ENCODE peak calls at places on chromosomes 2 and 18, in four cellular contexts. F is thoracic aorta, V is brain microvascular endothelial cell, Z is LNCaP clone FGC. R is an unnamed sample.

GRCh38 chr2:126368778-126369177 is 287.2 kb upstream of the GYPC start:
- DNase-seq in Z (no peak), V (no peak), F (no peak), R (no peak)

GRCh38 chr2:29295843-29296242 is 180.6 kb downstream of the CLIP4 start:
- DNase-seq in Z (no peak), F (no peak), V (no peak), R (no peak)

GRCh38 chr2:233381013-233381995 is 27.0 kb downstream of the DGKD start:
- DNase-seq in V (no peak), Z (peak), F (no peak), R (no peak)

GRCh38 chr2:241858206-241859016 is at the start of gene PDCD1:
- DNase-seq in V (no peak), F (no peak), Z (no peak), R (no peak)

GRCh38 chr18:76518073-76518472 is 23.0 kb upstream of the ZNF516 start:
- DNase-seq in F (no peak), V (no peak), Z (no peak), R (no peak)

GRCh38 chr18:35376393-35376741 is 770 bp downstream of the ZNF396 start:
- DNase-seq in V (no peak), F (no peak), Z (no peak), R (no peak)

GRCh38 chr2:217825469-217826235 is 177.1 kb downstream of the TNS1 start:
- DNase-seq in Z (no peak), V (no peak), F (no peak), R (no peak)

GRCh38 chr2:46955764-46956163 is 40.2 kb upstream of the MCFD2 start:
- DNase-seq in F (no peak), V (no peak), Z (no peak), R (no peak)

GRCh38 chr2:188333751-188334524 is 42.3 kb downstream of the GULP1 start:
- DNase-seq in V (no peak), Z (no peak), F (no peak), R (no peak)

GRCh38 chr2:116148361-116148760 is 1666.1 kb upstream of the DDX18 start:
- DNase-seq in V (no peak), F (no peak), Z (no peak), R (no peak)

GRCh38 chr2:48870503-48870902 is 115.0 kb upstream of the LHCGR start:
- DNase-seq in V (no peak), Z (no peak), F (no peak), R (no peak)

GRCh38 chr18:32761231-32761785 is 11.5 kb downstream of the KLHL14 start:
- DNase-seq in V (no peak), Z (no peak), F (no peak), R (no peak)

GRCh38 chr2:237449193-237449797 is 35.3 kb upstream of the COL6A3 start:
- DNase-seq in Z (peak), F (peak), V (no peak), R (no peak)

GRCh38 chr2:180573951-180574350 is 406.5 kb upstream of the UBE2E3 start:
- DNase-seq in F (no peak), Z (no peak), V (no peak), R (no peak)

GRCh38 chr2:158809816-158810215 is 14.7 kb downstream of the DAPL1 start:
- DNase-seq in V (no peak), Z (no peak), F (no peak), R (no peak)

GRCh38 chr2:48589170-48589767 is 28.4 kb upstream of the GTF2A1L start:
- DNase-seq in F (no peak), V (peak), Z (no peak), R (no peak)

GRCh38 chr2:238667008-238667407 is 180.9 kb upstream of the TWIST2 start:
- DNase-seq in Z (no peak), F (no peak), V (no peak), R (peak)

GRCh38 chr2:236340251-236340650 is 76.0 kb upstream of the ASB18 start:
- DNase-seq in Z (no peak), F (no peak), V (no peak), R (no peak)

GRCh38 chr2:232230557-232230956 is 148.0 kb upstream of the ALPP start:
- DNase-seq in Z (no peak), F (no peak), V (no peak), R (no peak)

GRCh38 chr2:238864207-238865014 is 16.5 kb downstream of the TWIST2 start:
- DNase-seq in F (peak), V (peak), Z (peak), R (peak)

GRCh38 chr2:236184701-236185100 is 16.5 kb upstream of the GBX2 start:
- DNase-seq in F (no peak), Z (no peak), V (no peak), R (no peak)

GRCh38 chr18:45275367-45276113 is 339.7 kb upstream of the SLC14A2 start:
- DNase-seq in Z (no peak), V (peak), F (no peak), R (no peak)

GRCh38 chr2:133791191-133791590 is 222.9 kb upstream of the NCKAP5 start:
- DNase-seq in V (peak), F (no peak), Z (no peak), R (no peak)

GRCh38 chr2:179861777-179862117 is 335 bp upstream of the ZNF385B start:
- DNase-seq in Z (no peak), V (no peak), F (no peak), R (no peak)

GRCh38 chr2:64721326-64721633 is 67.6 kb upstream of the SERTAD2 start:
- DNase-seq in F (no peak), Z (no peak), V (no peak), R (no peak)

GRCh38 chr2:184169366-184169765 is 429.0 kb upstream of the ZNF804A start:
- DNase-seq in F (no peak), Z (no peak), V (no peak), R (no peak)

GRCh38 chr18:10526211-10526949 is 553 bp downstream of the NAPG start:
- DNase-seq in V (peak), Z (no peak), F (no peak), R (no peak)
- TF ChIP-seq CTCF in V (no peak), Z (no peak), F (no peak), R (no peak)

GRCh38 chr2:234949762-234950434 is 1.9 kb upstream of the SH3BP4 start:
- DNase-seq in V (peak), Z (no peak), F (no peak), R (peak)
- TF ChIP-seq CTCF in V (no peak), Z (no peak), F (no peak), R (no peak)

GRCh38 chr2:150476213-150476740 is 11.2 kb downstream of the RND3 start:
- DNase-seq in F (no peak), V (no peak), Z (no peak), R (no peak)

GRCh38 chr2:150475479-150476212 is 11.8 kb downstream of the RND3 start:
- DNase-seq in Z (no peak), V (no peak), F (no peak), R (no peak)

GRCh38 chr2:150478206-150478974 is 9.1 kb downstream of the RND3 start:
- DNase-seq in F (no peak), V (no peak), Z (peak), R (no peak)

GRCh38 chr2:150476809-150477302 is 10.6 kb downstream of the RND3 start:
- DNase-seq in V (no peak), Z (no peak), F (no peak), R (no peak)

DNA sequence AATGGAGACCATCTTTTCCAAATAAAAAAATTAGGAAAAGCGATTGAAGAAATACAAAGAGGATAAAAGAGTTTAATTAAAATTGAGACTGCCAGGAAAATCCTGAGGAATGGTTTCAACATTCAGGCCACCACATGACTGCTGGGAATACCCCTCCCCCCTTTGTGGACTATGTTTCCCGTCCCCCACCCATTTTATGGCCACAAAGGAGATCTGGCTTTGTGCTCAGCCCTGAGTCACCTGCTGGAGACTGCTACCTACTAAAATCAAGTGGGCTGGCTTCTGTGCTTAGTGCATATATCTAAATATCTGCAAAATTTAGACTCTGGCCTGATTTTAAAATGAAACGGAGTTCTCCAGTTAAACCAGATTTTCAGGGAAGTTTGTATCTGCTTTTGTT is 10.1 kb downstream of the RND3 start:
- DNase-seq in F (no peak), Z (no peak), V (no peak), R (no peak)
- TF ChIP-seq CTCF in F (no peak), Z (no peak), V (no peak), R (no peak)

GRCh38 chr2:18684202-18685040 is 95.1 kb upstream of the NT5C1B start:
- DNase-seq in F (no peak), V (no peak), Z (no peak), R (peak)

DNA sequence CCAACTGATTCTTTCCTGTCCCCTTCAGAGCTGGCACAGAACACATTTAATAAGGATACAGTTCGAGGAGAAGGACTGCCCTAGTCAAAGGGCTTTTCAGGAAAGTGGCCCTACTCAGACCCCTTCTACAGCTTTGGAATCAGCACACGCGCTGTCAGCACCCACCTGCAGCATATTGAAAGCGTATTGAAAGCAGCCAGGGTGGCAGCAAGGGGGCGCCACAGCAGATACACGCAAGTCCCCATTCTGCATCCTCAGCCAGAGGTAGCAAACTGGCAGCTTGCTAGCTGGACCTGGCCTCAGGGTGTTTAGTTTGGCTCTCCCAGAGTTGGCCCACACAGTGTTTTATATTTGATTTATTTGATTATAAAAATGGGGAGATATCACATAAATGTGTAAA is 101.0 kb upstream of the NT5C1B start:
- DNase-seq in V (no peak), Z (no peak), F (no peak), R (no peak)
- TF ChIP-seq CTCF in V (peak), Z (peak), F (no peak), R (no peak)

DNA sequence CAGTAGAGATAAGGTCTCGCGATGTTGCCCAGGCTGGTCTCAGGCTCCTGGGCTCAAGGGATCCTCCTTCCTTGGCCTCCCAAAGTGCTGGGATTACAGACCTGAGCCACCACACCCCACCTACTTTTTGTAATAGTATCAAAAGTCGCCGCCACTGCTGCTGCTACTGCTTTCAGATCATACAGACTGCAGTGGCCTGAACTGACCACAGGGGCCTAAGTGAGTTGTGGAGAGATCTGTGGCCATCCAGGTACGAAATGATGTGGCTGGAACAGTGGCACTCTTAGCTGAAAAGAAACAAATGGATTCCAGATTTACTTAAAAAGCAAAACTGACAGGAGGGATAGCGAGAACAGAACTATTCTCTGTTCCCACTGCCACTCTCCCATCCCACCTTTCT is 32.9 kb upstream of the POMC start:
- DNase-seq in F (no peak), Z (no peak), V (no peak), R (no peak)
- TF ChIP-seq CTCF in F (no peak), Z (no peak), V (peak), R (peak)

DNA sequence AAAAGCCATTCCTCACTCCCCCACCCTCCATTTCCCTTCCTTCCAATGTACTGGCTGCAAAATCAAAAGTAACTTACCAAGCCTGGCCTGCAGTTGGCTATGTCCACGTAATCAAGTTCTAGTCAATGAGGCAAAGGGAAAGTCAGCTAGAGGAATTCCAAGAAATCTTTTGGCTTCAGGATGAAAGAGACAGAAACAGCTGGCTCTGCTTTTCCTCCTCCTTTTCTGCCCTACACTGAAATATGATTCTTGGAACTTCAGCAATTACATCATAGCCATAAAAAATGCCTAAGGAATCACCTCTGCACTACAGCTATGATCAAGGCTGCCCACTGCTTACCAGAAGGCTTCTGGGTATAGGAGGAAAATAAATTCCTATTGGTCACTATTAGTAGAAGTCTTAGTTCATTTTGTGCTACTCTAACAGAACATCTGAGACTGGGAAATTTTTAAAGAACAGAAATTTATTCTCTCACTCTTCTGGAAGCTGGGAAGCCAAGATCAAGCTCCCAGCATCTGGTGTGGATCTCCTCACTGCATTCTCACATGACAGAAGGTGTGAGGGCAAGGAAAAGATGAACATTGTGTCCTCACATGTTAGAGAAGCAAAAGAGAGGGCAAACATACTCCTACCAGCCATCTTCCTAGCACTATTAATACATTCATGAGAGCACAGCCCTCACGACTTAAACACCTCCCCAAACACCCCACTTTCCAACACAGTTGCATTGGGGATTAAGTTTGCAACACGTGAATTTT is 219.9 kb downstream of the TMX3 start:
- DNase-seq in V (peak), Z (no peak), F (no peak), R (peak)
- TF ChIP-seq CTCF in V (no peak), Z (no peak), F (no peak), R (no peak)

GRCh38 chr18:7089369-7089768 is 28.2 kb downstream of the LAMA1 start:
- DNase-seq in F (no peak), V (no peak), Z (no peak), R (no peak)

GRCh38 chr18:7084080-7084765 is 33.4 kb downstream of the LAMA1 start:
- DNase-seq in V (peak), F (no peak), Z (no peak), R (no peak)

GRCh38 chr18:7082666-7083065 is 34.9 kb downstream of the LAMA1 start:
- DNase-seq in Z (no peak), V (no peak), F (no peak), R (no peak)

GRCh38 chr18:7079231-7079630 is 38.4 kb downstream of the LAMA1 start:
- DNase-seq in Z (no peak), F (no peak), V (no peak), R (no peak)

DNA sequence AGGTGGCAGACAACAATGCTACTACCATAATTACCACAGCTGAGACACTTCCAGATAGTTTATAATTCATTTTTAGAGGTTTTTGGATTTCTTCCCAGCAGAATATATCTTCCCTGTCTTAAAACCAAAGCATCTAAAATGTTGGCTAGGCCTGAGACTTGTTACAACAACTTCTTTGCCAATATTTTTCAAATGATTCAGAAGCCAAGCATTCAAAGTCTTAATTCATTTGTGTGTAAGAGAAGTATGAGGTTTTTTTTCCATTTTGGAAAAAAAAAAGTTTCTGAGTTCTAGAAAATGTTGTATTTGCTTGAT is 32.9 kb downstream of the LAMA1 start:
- DNase-seq in F (no peak), Z (no peak), V (peak), R (peak)
- TF ChIP-seq CTCF in F (no peak), Z (no peak), V (no peak), R (no peak)

GRCh38 chr18:43420950-43421349 is 143.7 kb upstream of the SYT4 start:
- DNase-seq in F (no peak), V (no peak), Z (no peak), R (no peak)
- TF ChIP-seq CTCF in F (no peak), V (peak), Z (peak), R (no peak)

DNA sequence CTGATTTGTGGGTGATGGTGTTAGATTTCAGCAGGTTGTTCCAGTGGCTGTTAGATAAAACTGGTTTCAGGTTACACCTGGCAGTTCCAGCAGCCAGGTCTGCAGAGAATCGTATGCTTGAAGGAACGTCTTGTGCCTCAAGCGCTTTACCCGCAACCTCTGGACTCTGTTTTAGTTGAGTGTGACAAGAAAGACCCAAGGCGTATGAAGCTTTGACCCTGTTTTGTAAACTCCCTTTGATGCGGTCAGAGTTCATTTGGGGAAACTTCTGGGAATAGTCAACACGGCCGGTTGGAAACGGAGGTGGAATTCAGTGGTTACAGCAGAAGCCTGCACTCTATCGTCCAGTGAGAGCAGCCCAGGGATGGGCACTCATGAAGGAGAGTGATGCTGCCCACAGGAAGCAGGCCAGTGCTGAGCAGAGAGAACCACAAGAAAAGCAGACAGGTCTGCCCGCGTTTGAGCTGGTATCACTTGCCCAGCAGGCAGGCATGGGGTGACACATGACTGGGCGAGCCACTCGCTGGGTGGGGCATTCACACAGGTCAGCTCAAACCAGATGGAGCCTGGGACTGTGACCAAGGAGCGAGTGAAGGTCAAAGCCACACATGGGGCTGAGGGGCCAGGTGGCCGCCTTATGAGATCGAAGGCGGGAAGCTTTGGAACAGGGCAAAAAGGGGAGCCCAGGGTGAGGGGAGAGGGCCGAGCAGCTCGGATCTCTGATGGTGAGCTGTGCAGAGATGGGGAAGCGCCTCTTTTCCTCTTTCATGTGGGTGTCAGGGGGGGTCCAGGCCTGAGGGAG is 99.6 kb upstream of the MBOAT2 start:
- DNase-seq in V (no peak), Z (peak), F (no peak), R (no peak)
- TF ChIP-seq CTCF in V (peak), Z (no peak), F (no peak), R (no peak)

DNA sequence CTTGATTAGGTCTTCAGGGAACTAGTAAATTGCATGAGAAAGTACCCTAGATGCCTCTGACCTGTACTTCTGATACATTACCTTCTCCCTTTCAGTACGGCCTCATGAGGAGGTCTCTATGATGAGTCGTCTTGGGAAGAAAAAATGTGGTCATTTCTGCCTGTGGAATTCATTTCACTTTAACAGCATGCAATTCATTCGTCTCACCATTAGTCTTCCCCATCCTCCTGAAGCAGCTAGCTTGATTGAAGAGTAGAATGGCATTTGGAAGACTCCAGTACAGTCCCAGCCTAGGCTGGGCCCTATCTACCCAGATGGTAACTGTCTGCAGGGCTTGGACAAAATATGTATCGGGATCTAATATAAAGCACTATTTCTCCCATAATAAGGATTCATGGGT is 52.1 kb downstream of the TMX3 start:
- DNase-seq in Z (no peak), F (no peak), V (peak), R (no peak)
- TF ChIP-seq CTCF in Z (no peak), F (no peak), V (peak), R (no peak)

R was measured in AG09319.